ENCODE peak calls at places on chromosomes 3 and 15, in eight cellular contexts. One of them, this sample, is unnamed.

GRCh38 chr15:78977591-78978347 is 32.9 kb upstream of the CTSH start:
- DNase-seq in posterior cingulate gyrus: no peak
- DNase-seq in NCI-H1105: no peak
- DNase-seq in amygdala: no peak
- DNase-seq in H9: no peak
- DNase-seq in epithelial cell of esophagus: no peak
- DNase-seq in fibroblast of the aortic adventitia: no peak
- DNase-seq in adipocyte: no peak
- DNase-seq in this sample: no peak

GRCh38 chr15:94509259-94509658 is 277.9 kb downstream of the MCTP2 start:
- DNase-seq in posterior cingulate gyrus: no peak
- DNase-seq in NCI-H1105: no peak
- DNase-seq in amygdala: no peak
- DNase-seq in H9: no peak
- DNase-seq in epithelial cell of esophagus: no peak
- DNase-seq in fibroblast of the aortic adventitia: no peak
- DNase-seq in adipocyte: no peak
- DNase-seq in this sample: no peak

GRCh38 chr3:72439321-72440183 is 408.7 kb downstream of the SHQ1 start:
- DNase-seq in posterior cingulate gyrus: no peak
- DNase-seq in NCI-H1105: no peak
- DNase-seq in amygdala: no peak
- DNase-seq in H9: no peak
- DNase-seq in epithelial cell of esophagus: no peak
- DNase-seq in fibroblast of the aortic adventitia: no peak
- DNase-seq in adipocyte: no peak
- DNase-seq in this sample: no peak

GRCh38 chr15:58247803-58248503 is 109.8 kb downstream of the AQP9 start:
- DNase-seq in posterior cingulate gyrus: no peak
- DNase-seq in NCI-H1105: no peak
- DNase-seq in amygdala: no peak
- DNase-seq in H9: no peak
- DNase-seq in epithelial cell of esophagus: no peak
- DNase-seq in fibroblast of the aortic adventitia: no peak
- DNase-seq in adipocyte: no peak
- DNase-seq in this sample: peak; percentile 71

GRCh38 chr3:13509816-13510192 is 29.7 kb downstream of the HDAC11 start:
- DNase-seq in posterior cingulate gyrus: no peak
- DNase-seq in NCI-H1105: no peak
- DNase-seq in amygdala: no peak
- DNase-seq in H9: no peak
- DNase-seq in epithelial cell of esophagus: no peak
- DNase-seq in fibroblast of the aortic adventitia: no peak
- DNase-seq in adipocyte: no peak
- DNase-seq in this sample: no peak

GRCh38 chr3:146050700-146051099 is 110.3 kb downstream of the PLOD2 start:
- DNase-seq in posterior cingulate gyrus: no peak
- DNase-seq in NCI-H1105: no peak
- DNase-seq in amygdala: no peak
- DNase-seq in H9: no peak
- DNase-seq in epithelial cell of esophagus: no peak
- DNase-seq in fibroblast of the aortic adventitia: no peak
- DNase-seq in adipocyte: peak; percentile 89
- DNase-seq in this sample: no peak

GRCh38 chr15:85545185-85545584 is 164.8 kb downstream of the AKAP13 start:
- DNase-seq in posterior cingulate gyrus: no peak
- DNase-seq in NCI-H1105: no peak
- DNase-seq in amygdala: no peak
- DNase-seq in H9: no peak
- DNase-seq in epithelial cell of esophagus: no peak
- DNase-seq in fibroblast of the aortic adventitia: peak; percentile 48
- DNase-seq in adipocyte: peak; percentile 85
- DNase-seq in this sample: no peak

GRCh38 chr15:93042211-93042610 is 46.8 kb downstream of the RGMA start:
- DNase-seq in posterior cingulate gyrus: no peak
- DNase-seq in NCI-H1105: no peak
- DNase-seq in amygdala: no peak
- DNase-seq in H9: no peak
- DNase-seq in epithelial cell of esophagus: no peak
- DNase-seq in fibroblast of the aortic adventitia: no peak
- DNase-seq in adipocyte: no peak
- DNase-seq in this sample: no peak

This sample was measured in breast epithelium.